ENCODE peak calls at places on chromosomes 7 and 10, in five cellular contexts. One of them, this sample, is unnamed.

GRCh38 chr7:148772297-148773089 is 73.8 kb downstream of the CUL1 start:
- DNase-seq in ascending aorta: no peak
- DNase-seq in IMR-90: peak; percentile 98
- DNase-seq in brain microvascular endothelial cell: peak; percentile 94
- DNase-seq in body of pancreas: no peak
- DNase-seq in this sample: peak; percentile 98

GRCh38 chr10:85580585-85580984 is 786.0 kb downstream of the GRID1 start:
- DNase-seq in brain microvascular endothelial cell: no peak
- DNase-seq in body of pancreas: no peak
- DNase-seq in ascending aorta: no peak
- DNase-seq in IMR-90: no peak
- DNase-seq in this sample: peak; percentile 33

GRCh38 chr10:36344240-36344639 is 702.1 kb upstream of the FZD8 start:
- DNase-seq in ascending aorta: no peak
- DNase-seq in body of pancreas: no peak
- DNase-seq in IMR-90: peak; percentile 55
- DNase-seq in brain microvascular endothelial cell: no peak
- DNase-seq in this sample: no peak

GRCh38 chr7:109956916-109957315 is 1134.0 kb upstream of the LRRN3 start:
- DNase-seq in ascending aorta: no peak
- DNase-seq in body of pancreas: no peak
- DNase-seq in IMR-90: no peak
- DNase-seq in brain microvascular endothelial cell: no peak
- DNase-seq in this sample: no peak

GRCh38 chr10:4260483-4260882 is 475.5 kb upstream of the KLF6 start:
- DNase-seq in body of pancreas: no peak
- DNase-seq in ascending aorta: no peak
- DNase-seq in brain microvascular endothelial cell: no peak
- DNase-seq in IMR-90: peak; percentile 82
- DNase-seq in this sample: peak; percentile 59

GRCh38 chr10:97388152-97388551 is 13.0 kb downstream of the RRP12 start:
- DNase-seq in brain microvascular endothelial cell: no peak
- DNase-seq in body of pancreas: no peak
- DNase-seq in IMR-90: no peak
- DNase-seq in ascending aorta: no peak
- DNase-seq in this sample: no peak

GRCh38 chr7:95327356-95327755 is 3.0 kb upstream of the PON1 start:
- DNase-seq in IMR-90: no peak
- DNase-seq in ascending aorta: no peak
- DNase-seq in body of pancreas: no peak
- DNase-seq in brain microvascular endothelial cell: no peak
- DNase-seq in this sample: no peak

GRCh38 chr10:116771101-116771705 is 28.8 kb upstream of the HSPA12A start:
- DNase-seq in body of pancreas: peak; percentile 66
- DNase-seq in brain microvascular endothelial cell: peak; percentile 85
- DNase-seq in ascending aorta: no peak
- DNase-seq in IMR-90: peak; percentile 95
- DNase-seq in this sample: peak; percentile 97

GRCh38 chr10:84076540-84077195 is 62.6 kb upstream of the GHITM start:
- DNase-seq in body of pancreas: no peak
- DNase-seq in brain microvascular endothelial cell: peak; percentile 8
- DNase-seq in IMR-90: peak; percentile 18
- DNase-seq in ascending aorta: no peak
- DNase-seq in this sample: no peak
- TF ChIP-seq CTCF in body of pancreas: no peak
- TF ChIP-seq CTCF in brain microvascular endothelial cell: peak; percentile 23
- TF ChIP-seq CTCF in IMR-90: peak; percentile 44
- TF ChIP-seq CTCF in ascending aorta: no peak
- TF ChIP-seq CTCF in this sample: no peak

GRCh38 chr7:116501425-116502167 is 2.1 kb downstream of the CAV2 start:
- DNase-seq in body of pancreas: no peak
- DNase-seq in IMR-90: peak; percentile 76
- DNase-seq in brain microvascular endothelial cell: peak; percentile 67
- DNase-seq in ascending aorta: no peak
- DNase-seq in this sample: peak; percentile 45
- H3K4me3 ChIP-seq in body of pancreas: no peak overlapping the region
- H3K4me3 ChIP-seq in IMR-90: peak overlapping the region; percentile 88
- H3K4me3 ChIP-seq in brain microvascular endothelial cell: peak overlapping the region; percentile 84
- H3K4me3 ChIP-seq in ascending aorta: peak overlapping the region; percentile 87
- H3K4me3 ChIP-seq in this sample: peak overlapping the region; percentile 87

DNA sequence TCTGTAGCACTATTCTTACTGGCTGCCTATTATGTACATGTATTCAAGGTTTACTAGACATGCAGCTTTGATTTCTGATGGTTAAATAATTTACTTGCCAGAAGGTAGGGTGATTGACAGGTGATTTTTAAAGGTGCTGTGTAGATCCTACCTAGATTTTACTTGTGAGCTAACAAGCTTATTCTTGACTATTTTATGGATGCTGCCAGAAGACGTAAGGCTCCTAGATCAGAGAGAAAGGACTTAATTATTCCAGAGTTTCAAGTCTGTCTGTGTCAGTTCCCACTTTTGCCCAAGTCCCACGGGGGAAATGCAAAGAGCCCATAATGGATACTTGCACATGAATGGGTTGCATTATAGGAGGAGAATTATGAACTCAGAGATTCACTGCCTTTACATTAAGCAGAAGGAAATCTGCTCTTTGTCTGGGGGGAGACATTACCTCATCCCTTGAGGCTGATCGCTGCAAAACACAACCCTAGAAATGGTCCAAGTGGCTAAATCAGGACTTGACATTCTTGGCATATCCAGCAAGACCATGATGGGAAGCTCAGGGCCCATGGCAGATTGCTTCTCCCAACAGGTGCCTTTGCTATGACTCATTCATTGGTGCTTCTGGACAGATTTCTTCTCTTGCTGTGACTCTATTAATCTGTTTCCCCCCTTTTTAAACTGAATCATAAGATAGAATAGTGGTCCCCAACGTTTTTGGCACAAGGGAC is 32.1 kb downstream of the GPR158 start:
- DNase-seq in ascending aorta: no peak
- DNase-seq in body of pancreas: no peak
- DNase-seq in IMR-90: no peak
- DNase-seq in brain microvascular endothelial cell: no peak
- DNase-seq in this sample: no peak
- TF ChIP-seq CTCF in ascending aorta: no peak
- TF ChIP-seq CTCF in body of pancreas: no peak
- TF ChIP-seq CTCF in IMR-90: no peak
- TF ChIP-seq CTCF in brain microvascular endothelial cell: no peak
- TF ChIP-seq CTCF in this sample: no peak

GRCh38 chr7:68875857-68876256 is 722.4 kb upstream of the AUTS2 start:
- DNase-seq in brain microvascular endothelial cell: no peak
- DNase-seq in body of pancreas: no peak
- DNase-seq in ascending aorta: no peak
- DNase-seq in IMR-90: no peak
- DNase-seq in this sample: no peak
- H3K4me3 ChIP-seq in brain microvascular endothelial cell: no peak overlapping the region
- H3K4me3 ChIP-seq in body of pancreas: no peak overlapping the region
- H3K4me3 ChIP-seq in ascending aorta: no peak overlapping the region
- H3K4me3 ChIP-seq in IMR-90: no peak overlapping the region
- H3K4me3 ChIP-seq in this sample: no peak overlapping the region

DNA sequence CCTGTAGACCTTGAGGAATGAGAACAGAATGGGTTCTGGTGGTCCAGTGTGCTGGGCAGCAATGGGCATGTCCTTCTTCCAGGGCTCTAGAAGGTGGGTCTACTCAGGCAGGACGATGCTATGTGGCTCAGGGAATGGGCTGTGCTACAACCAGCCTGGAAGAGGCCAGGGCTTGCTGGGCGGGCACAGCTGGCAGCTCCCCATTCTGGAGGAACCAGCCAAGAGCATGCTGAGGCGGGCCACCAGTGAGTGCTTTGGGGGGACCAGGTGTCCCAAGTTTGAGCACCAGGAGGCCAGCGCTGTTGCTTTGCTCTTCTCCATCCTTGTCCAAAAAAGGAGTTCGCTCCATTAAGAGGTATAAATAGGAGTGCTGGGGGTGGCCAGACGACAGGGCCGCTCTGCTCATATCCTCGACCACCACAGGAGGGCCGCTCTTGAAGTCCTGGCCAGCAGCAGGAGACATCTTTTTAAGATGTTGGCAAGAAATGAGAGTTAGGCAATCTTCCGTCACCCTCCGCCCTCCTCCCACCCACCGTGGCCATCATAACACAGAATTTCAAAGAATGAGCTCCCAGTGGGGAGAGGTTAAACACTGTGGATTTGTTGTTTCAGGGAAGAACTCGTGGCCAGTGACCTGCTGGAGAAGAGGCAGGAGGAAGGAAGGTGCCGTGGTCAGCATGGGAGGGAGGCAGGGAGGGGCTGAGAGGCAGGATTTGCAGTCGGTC is 141.3 kb downstream of the GRK5 start:
- DNase-seq in body of pancreas: no peak
- DNase-seq in ascending aorta: no peak
- DNase-seq in IMR-90: peak; percentile 54
- DNase-seq in brain microvascular endothelial cell: peak; percentile 17
- DNase-seq in this sample: no peak
- TF ChIP-seq CTCF in body of pancreas: no peak
- TF ChIP-seq CTCF in ascending aorta: no peak
- TF ChIP-seq CTCF in IMR-90: peak; percentile 17
- TF ChIP-seq CTCF in brain microvascular endothelial cell: peak; percentile 47
- TF ChIP-seq CTCF in this sample: no peak

This sample was measured in epithelial cell of esophagus.